ENCODE peak calls at places on chromosomes 4 and X, in nine cellular contexts. L is lung; A is CD4-positive, alpha-beta memory T cell; Z is upper lobe of right lung; K is keratinocyte; W is aorta; X is neural progenitor cell; R is colonic mucosa; Y is ovary. G is an unnamed sample.
A peak's percentile ranks its signal among the peaks of the same experiment; 100 is the strongest.

GRCh38 chrX:48569958-48570357 is 4.3 kb upstream of the RBM3 start:
- DNase-seq in K (no peak), L (no peak), R (no peak), A (no peak), Y (no peak), X (no peak), W (no peak), Z (no peak), G (no peak)

GRCh38 chr4:6383019-6383404 is 89.4 kb downstream of the PPP2R2C start:
- DNase-seq in X (no peak), Z (peak; percentile 33), Y (no peak), R (no peak), L (no peak), A (no peak), W (peak; percentile 17), K (no peak), G (no peak)

GRCh38 chrX:97563531-97564133 is 679.9 kb downstream of the RPA4 start:
- DNase-seq in Y (peak; percentile 28), L (peak; percentile 37), R (peak; percentile 29), Z (no peak), W (peak; percentile 63), A (peak; percentile 66), X (no peak), K (no peak), G (peak; percentile 16)

GRCh38 chrX:100695991-100696390 is 35.9 kb downstream of the SYTL4 start:
- DNase-seq in Y (no peak), L (no peak), K (no peak), W (no peak), Z (no peak), X (no peak), R (no peak), A (no peak), G (no peak)

GRCh38 chr4:148735432-148736155 is 293.4 kb upstream of the NR3C2 start:
- DNase-seq in K (no peak), X (no peak), Y (no peak), L (no peak), A (no peak), W (no peak), R (no peak), Z (no peak), G (no peak)

GRCh38 chr4:122205687-122206086 is 53.6 kb downstream of the BLTP1 start:
- DNase-seq in A (no peak), R (no peak), L (no peak), W (no peak), Y (no peak), X (no peak), Z (no peak), K (no peak), G (no peak)

GRCh38 chr4:148515248-148515647 is 73.0 kb upstream of the NR3C2 start:
- DNase-seq in X (no peak), A (no peak), L (no peak), Y (no peak), R (no peak), K (no peak), W (no peak), Z (no peak), G (peak; percentile 41)

GRCh38 chrX:148871422-148872152 is 371.2 kb downstream of the AFF2 start:
- DNase-seq in W (no peak), R (no peak), A (no peak), K (peak; percentile 42), Z (no peak), Y (no peak), X (no peak), L (no peak), G (peak; percentile 23)

GRCh38 chr4:74623041-74623440 is 171.3 kb downstream of the BTC start:
- DNase-seq in Z (no peak), L (no peak), R (peak; percentile 47), X (peak; percentile 45), A (peak; percentile 9), Y (no peak), K (no peak), W (no peak), G (no peak)

GRCh38 chr4:176205299-176205698 is 9.9 kb upstream of the SPATA4 start:
- DNase-seq in Z (no peak), X (peak; percentile 10), K (no peak), R (no peak), Y (no peak), L (no peak), A (no peak), W (no peak), G (no peak)

GRCh38 chr4:2363056-2363719 is 55.3 kb downstream of the ZFYVE28 start:
- DNase-seq in A (no peak), Y (peak; percentile 69), W (no peak), R (no peak), X (no peak), K (no peak), Z (peak; percentile 71), L (no peak), G (no peak)

GRCh38 chrX:69257504-69258127 is 92.4 kb upstream of the PJA1 start:
- DNase-seq in W (no peak), R (no peak), L (no peak), Y (no peak), K (no peak), X (no peak), A (no peak), Z (no peak), G (no peak)

GRCh38 chrX:74293343-74293946 is 10.5 kb upstream of the ZCCHC13 start:
- DNase-seq in X (peak; percentile 86), K (no peak), L (peak; percentile 73), W (peak; percentile 88), Y (peak; percentile 79), A (peak; percentile 49), Z (peak; percentile 87), R (peak; percentile 79), G (peak; percentile 37)

GRCh38 chrX:7927259-7928167 is at the start of gene PNPLA4:
- DNase-seq in Z (peak; percentile 93), R (peak; percentile 92), A (peak; percentile 90), X (peak; percentile 87), W (peak; percentile 89), K (peak; percentile 23), L (peak; percentile 91), Y (peak; percentile 82), G (peak; percentile 39)

GRCh38 chrX:148069759-148070503 is 88.8 kb downstream of the FMR1NB start:
- DNase-seq in W (no peak), L (no peak), Y (no peak), X (no peak), K (no peak), Z (no peak), A (no peak), R (no peak), G (no peak)

GRCh38 chr4:600166-600565 is 24.1 kb upstream of the TMEM271 start:
- DNase-seq in K (no peak), Y (no peak), L (no peak), X (no peak), R (no peak), A (no peak), Z (no peak), W (no peak), G (no peak)

GRCh38 chr4:151804821-151805220 is 44.0 kb upstream of the GATB start:
- DNase-seq in R (no peak), L (no peak), K (no peak), X (peak; percentile 18), Y (no peak), Z (no peak), W (no peak), A (no peak), G (no peak)

GRCh38 chrX:153767674-153768055 is 3.6 kb downstream of the PLXNB3 start:
- DNase-seq in A (no peak), L (no peak), Z (no peak), X (no peak), Y (peak; percentile 10), W (peak; percentile 41), K (no peak), R (no peak), G (no peak)
- H3K27me3 ChIP-seq in A (no peaks in the 10 kb centered on the region), L (no peaks in the 10 kb centered on the region), Z (no peaks in the 10 kb centered on the region), X (no peaks in the 10 kb centered on the region), Y (no peaks in the 10 kb centered on the region), W (no peaks in the 10 kb centered on the region), K (no peaks in the 10 kb centered on the region), R (peaks cover 3% of the 10 kb centered on the region), G (no peaks in the 10 kb centered on the region)

DNA sequence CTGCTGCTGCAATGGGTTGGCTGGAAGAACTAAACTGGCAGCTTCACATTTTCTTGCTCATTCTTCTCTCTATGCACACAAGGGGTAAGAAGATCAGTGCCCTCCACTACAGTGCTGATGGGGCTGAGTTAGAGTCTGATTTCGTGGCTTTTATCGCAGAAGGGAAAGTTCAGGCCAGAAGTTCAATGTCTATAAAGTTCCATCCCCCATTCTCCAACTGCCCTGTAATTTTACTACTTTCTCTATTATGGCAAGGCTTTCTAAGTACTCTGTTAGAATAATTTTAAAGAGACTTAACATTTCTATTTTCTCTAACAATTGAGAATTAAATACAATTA is 293.9 kb downstream of the BMPR1B start:
- DNase-seq in K (no peak), R (no peak), A (no peak), Y (no peak), Z (no peak), L (no peak), X (no peak), W (no peak), G (no peak)
- H3K4me3 ChIP-seq in K (no peak overlapping the region), R (no peak overlapping the region), A (no peak overlapping the region), Y (no peak overlapping the region), Z (no peak overlapping the region), L (no peak overlapping the region), X (peak overlapping the region; percentile 10), W (no peak overlapping the region), G (no peak overlapping the region)

GRCh38 chr4:39898015-39898414 is 79.7 kb downstream of the PDS5A start:
- DNase-seq in L (no peak), Z (no peak), W (no peak), R (no peak), A (no peak), K (no peak), X (no peak), Y (no peak), G (no peak)

GRCh38 chr4:39899291-39899690 is 78.4 kb downstream of the PDS5A start:
- DNase-seq in A (no peak), Z (no peak), W (no peak), R (no peak), K (no peak), X (no peak), L (no peak), Y (no peak), G (no peak)

GRCh38 chr4:39905656-39906055 is 72.1 kb downstream of the PDS5A start:
- DNase-seq in W (no peak), Y (no peak), R (no peak), K (no peak), X (no peak), A (no peak), L (no peak), Z (no peak), G (no peak)

DNA sequence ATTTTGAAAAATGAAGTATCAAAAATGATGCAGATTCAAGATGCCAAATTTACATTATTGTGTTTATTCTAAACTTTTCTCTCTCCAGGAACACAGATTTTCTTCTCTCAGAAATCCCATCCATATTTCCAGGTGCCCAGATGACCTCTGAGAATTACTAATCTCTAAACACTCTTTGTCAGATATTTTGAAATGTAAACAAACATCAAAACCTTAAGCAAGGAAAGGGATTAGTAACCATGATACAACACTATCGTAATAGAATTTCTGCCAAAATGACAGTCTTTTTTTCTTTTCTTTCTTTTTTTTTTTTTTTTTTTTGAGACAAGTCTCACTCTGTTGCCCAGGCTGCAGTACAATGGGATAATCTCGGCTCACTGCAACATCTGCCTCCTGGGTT is 76.7 kb downstream of the PDS5A start:
- DNase-seq in A (no peak), K (no peak), Y (no peak), Z (no peak), R (no peak), L (no peak), X (no peak), W (no peak), G (no peak)
- H3K36me3 ChIP-seq in A (peaks cover 47% of the 10 kb centered on the region), K (peaks cover 11% of the 10 kb centered on the region), Y (no peaks in the 10 kb centered on the region), Z (peaks cover 88% of the 10 kb centered on the region), R (peaks cover 11% of the 10 kb centered on the region), L (peaks cover 29% of the 10 kb centered on the region), X (peaks cover 51% of the 10 kb centered on the region), W (no peaks in the 10 kb centered on the region), G (no peaks in the 10 kb centered on the region)

GRCh38 chrX:39163585-39163984 is 362.3 kb downstream of the MID1IP1 start:
- DNase-seq in A (no peak), Y (no peak), Z (no peak), X (no peak), W (no peak), K (no peak), R (no peak), L (peak; percentile 4), G (no peak)
- H3K27me3 ChIP-seq in A (no peaks in the 10 kb centered on the region), Y (no peaks in the 10 kb centered on the region), Z (no peaks in the 10 kb centered on the region), X (peaks cover 30% of the 10 kb centered on the region), W (no peaks in the 10 kb centered on the region), K (peaks cover 25% of the 10 kb centered on the region), R (no peaks in the 10 kb centered on the region), L (no peaks in the 10 kb centered on the region), G (peaks cover 11% of the 10 kb centered on the region)